ENCODE peak calls at places on chromosomes 5 and 9, in four cellular contexts. One of them, this sample, is unnamed. For H3K4me1, the result is how much of the 10 kb centered on the place peaks cover.

GRCh38 chr9:137022620-137023008 is 5.4 kb downstream of the ABCA2 start:
- DNase-seq in mesendoderm: no peak
- DNase-seq in IMR-90: no peak
- DNase-seq in H1: no peak
- DNase-seq in this sample: no peak

GRCh38 chr5:56561-57290 is 35.2 kb upstream of the PLEKHG4B start:
- DNase-seq in H1: no peak
- DNase-seq in IMR-90: peak
- DNase-seq in mesendoderm: peak
- DNase-seq in this sample: peak

GRCh38 chr9:78406933-78407332 is 110.0 kb downstream of the PSAT1 start:
- DNase-seq in IMR-90: no peak
- DNase-seq in H1: no peak
- DNase-seq in mesendoderm: no peak
- DNase-seq in this sample: no peak

GRCh38 chr9:79325501-79325900 is 246.3 kb upstream of the TLE4 start:
- DNase-seq in H1: no peak
- DNase-seq in IMR-90: peak
- DNase-seq in mesendoderm: no peak
- DNase-seq in this sample: no peak

GRCh38 chr5:93654676-93655075 is 71.7 kb downstream of the NR2F1 start:
- DNase-seq in IMR-90: peak
- DNase-seq in H1: no peak
- DNase-seq in mesendoderm: no peak
- DNase-seq in this sample: no peak

GRCh38 chr9:75482566-75482965 is 394.3 kb downstream of the OSTF1 start:
- DNase-seq in mesendoderm: peak
- DNase-seq in IMR-90: no peak
- DNase-seq in H1: no peak
- DNase-seq in this sample: no peak

GRCh38 chr5:162565-163337 is 28.5 kb upstream of the LRRC14B start:
- DNase-seq in IMR-90: no peak
- DNase-seq in H1: no peak
- DNase-seq in mesendoderm: no peak
- DNase-seq in this sample: no peak

GRCh38 chr5:10214036-10214435 is 35.7 kb downstream of the ATPSCKMT start:
- DNase-seq in mesendoderm: no peak
- DNase-seq in H1: no peak
- DNase-seq in IMR-90: no peak
- DNase-seq in this sample: no peak

GRCh38 chr5:5014836-5015235 is 125.3 kb upstream of the ADAMTS16 start:
- DNase-seq in H1: no peak
- DNase-seq in IMR-90: no peak
- DNase-seq in mesendoderm: peak
- DNase-seq in this sample: no peak

GRCh38 chr5:166625210-166625865 is 1666.1 kb upstream of the WWC1 start:
- DNase-seq in H1: no peak
- DNase-seq in IMR-90: no peak
- DNase-seq in mesendoderm: peak
- DNase-seq in this sample: no peak

GRCh38 chr5:40410939-40411635 is 268.6 kb upstream of the PTGER4 start:
- DNase-seq in H1: no peak
- DNase-seq in IMR-90: peak
- DNase-seq in mesendoderm: no peak
- DNase-seq in this sample: no peak

GRCh38 chr5:143014017-143014651 is 244.0 kb downstream of the ARHGAP26 start:
- DNase-seq in mesendoderm: peak
- DNase-seq in IMR-90: no peak
- DNase-seq in H1: no peak
- DNase-seq in this sample: peak

GRCh38 chr5:81182396-81183390 is 50.4 kb upstream of the CKMT2 start:
- DNase-seq in IMR-90: no peak
- DNase-seq in H1: no peak
- DNase-seq in mesendoderm: no peak
- DNase-seq in this sample: no peak
- H3K4me1 ChIP-seq in IMR-90: under half
- H3K4me1 ChIP-seq in H1: under half
- H3K4me1 ChIP-seq in mesendoderm: under half
- H3K4me1 ChIP-seq in this sample: under half

DNA sequence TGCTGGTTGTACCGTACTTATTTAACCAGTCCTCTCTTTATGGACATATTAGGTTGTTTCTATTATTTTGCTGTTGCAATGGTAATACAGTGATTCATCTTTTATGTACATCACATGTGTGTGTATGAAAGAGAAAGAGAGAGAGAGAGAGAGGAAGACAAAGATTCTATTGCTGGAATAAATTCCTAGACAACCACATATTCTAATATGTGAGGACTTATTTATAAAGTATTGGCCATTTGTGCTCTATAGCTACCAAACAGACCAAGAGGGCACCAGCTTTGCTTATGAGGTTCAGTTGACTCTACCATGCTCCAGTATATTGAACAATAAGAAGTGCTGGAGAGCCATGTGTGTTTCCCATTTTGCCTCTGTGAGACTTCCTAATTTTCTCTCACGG is 513.5 kb downstream of the DMAC1 start:
- DNase-seq in IMR-90: no peak
- DNase-seq in mesendoderm: no peak
- DNase-seq in H1: no peak
- DNase-seq in this sample: no peak
- H4K5ac ChIP-seq in IMR-90: no peak
- H4K5ac ChIP-seq in mesendoderm: no peak
- H4K5ac ChIP-seq in H1: no peak
- H4K5ac ChIP-seq in this sample: no peak

DNA sequence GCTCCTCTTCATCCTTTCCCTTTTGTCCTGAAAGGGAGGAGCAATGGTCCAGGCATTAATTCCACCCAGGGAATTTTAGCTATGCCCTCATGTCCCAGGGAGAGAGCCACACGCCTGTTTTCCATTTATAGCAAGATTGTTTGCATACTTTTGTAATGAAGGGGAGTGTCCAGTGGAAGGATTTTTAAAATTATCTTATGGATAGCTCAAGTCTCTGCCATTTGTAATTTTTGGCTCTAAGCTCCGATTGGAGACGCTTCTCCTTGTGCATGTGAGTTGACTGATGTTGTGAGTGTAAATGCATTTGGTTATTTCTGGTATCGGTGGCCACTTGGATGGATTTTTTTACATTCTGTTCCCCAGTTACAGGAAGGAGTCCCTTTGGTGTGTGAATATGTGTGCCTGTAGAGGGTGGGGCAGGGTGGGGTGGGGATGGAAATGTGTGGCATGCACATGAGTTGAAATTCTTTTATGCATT is 7.2 kb upstream of the RPL26L1 start:
- DNase-seq in H1: no peak
- DNase-seq in mesendoderm: peak
- DNase-seq in IMR-90: peak
- DNase-seq in this sample: no peak
- H3K4me1 ChIP-seq in H1: under half
- H3K4me1 ChIP-seq in mesendoderm: under half
- H3K4me1 ChIP-seq in IMR-90: under half
- H3K4me1 ChIP-seq in this sample: under half

GRCh38 chr5:167771565-167771964 is 519.9 kb upstream of the WWC1 start:
- DNase-seq in H1: no peak
- DNase-seq in IMR-90: no peak
- DNase-seq in mesendoderm: no peak
- DNase-seq in this sample: no peak

GRCh38 chr5:167767775-167768174 is 523.7 kb upstream of the WWC1 start:
- DNase-seq in H1: no peak
- DNase-seq in mesendoderm: no peak
- DNase-seq in IMR-90: peak
- DNase-seq in this sample: no peak

GRCh38 chr5:167769846-167770420 is 521.5 kb upstream of the WWC1 start:
- DNase-seq in IMR-90: no peak
- DNase-seq in H1: no peak
- DNase-seq in mesendoderm: no peak
- DNase-seq in this sample: no peak

GRCh38 chr5:167773902-167774301 is 517.5 kb upstream of the WWC1 start:
- DNase-seq in IMR-90: no peak
- DNase-seq in H1: no peak
- DNase-seq in mesendoderm: no peak
- DNase-seq in this sample: no peak

DNA sequence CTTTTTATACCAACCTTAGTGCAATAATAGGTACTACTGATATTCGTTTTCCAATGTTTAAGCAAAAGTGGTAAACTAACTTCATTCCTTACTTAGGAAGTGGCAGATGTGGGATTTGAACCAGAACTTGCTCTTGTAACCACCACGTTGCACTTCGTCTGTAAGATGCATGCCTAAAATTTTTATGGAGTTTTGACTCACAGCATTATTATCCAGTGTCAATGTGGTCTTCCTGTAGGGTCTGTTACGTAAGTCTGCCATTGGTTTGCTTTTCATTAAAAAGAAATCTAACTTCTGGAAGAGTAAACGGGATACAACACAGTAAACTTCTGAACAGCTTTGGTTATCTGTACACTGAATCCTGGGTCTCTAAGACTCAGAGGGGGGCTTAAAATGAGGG is 521.0 kb upstream of the WWC1 start:
- DNase-seq in IMR-90: peak
- DNase-seq in H1: no peak
- DNase-seq in mesendoderm: no peak
- DNase-seq in this sample: no peak
- H4K5ac ChIP-seq in IMR-90: peak
- H4K5ac ChIP-seq in H1: no peak
- H4K5ac ChIP-seq in mesendoderm: no peak
- H4K5ac ChIP-seq in this sample: no peak

GRCh38 chr5:124884108-124884507 is 137.7 kb upstream of the ZNF608 start:
- DNase-seq in IMR-90: no peak
- DNase-seq in mesendoderm: no peak
- DNase-seq in H1: no peak
- DNase-seq in this sample: no peak
- H3K4me1 ChIP-seq in IMR-90: under half
- H3K4me1 ChIP-seq in mesendoderm: under half
- H3K4me1 ChIP-seq in H1: under half
- H3K4me1 ChIP-seq in this sample: under half

GRCh38 chr9:15505927-15506326 is 4.8 kb downstream of the PSIP1 start:
- DNase-seq in IMR-90: no peak
- DNase-seq in mesendoderm: no peak
- DNase-seq in H1: no peak
- DNase-seq in this sample: no peak
- H4K5ac ChIP-seq in IMR-90: no peak
- H4K5ac ChIP-seq in mesendoderm: no peak
- H4K5ac ChIP-seq in H1: no peak
- H4K5ac ChIP-seq in this sample: no peak

GRCh38 chr9:109424618-109425017 is 73.5 kb downstream of the PTPN3 start:
- DNase-seq in H1: no peak
- DNase-seq in mesendoderm: no peak
- DNase-seq in IMR-90: no peak
- DNase-seq in this sample: no peak
- H3K4me1 ChIP-seq in H1: under half
- H3K4me1 ChIP-seq in mesendoderm: under half
- H3K4me1 ChIP-seq in IMR-90: under half
- H3K4me1 ChIP-seq in this sample: under half

DNA sequence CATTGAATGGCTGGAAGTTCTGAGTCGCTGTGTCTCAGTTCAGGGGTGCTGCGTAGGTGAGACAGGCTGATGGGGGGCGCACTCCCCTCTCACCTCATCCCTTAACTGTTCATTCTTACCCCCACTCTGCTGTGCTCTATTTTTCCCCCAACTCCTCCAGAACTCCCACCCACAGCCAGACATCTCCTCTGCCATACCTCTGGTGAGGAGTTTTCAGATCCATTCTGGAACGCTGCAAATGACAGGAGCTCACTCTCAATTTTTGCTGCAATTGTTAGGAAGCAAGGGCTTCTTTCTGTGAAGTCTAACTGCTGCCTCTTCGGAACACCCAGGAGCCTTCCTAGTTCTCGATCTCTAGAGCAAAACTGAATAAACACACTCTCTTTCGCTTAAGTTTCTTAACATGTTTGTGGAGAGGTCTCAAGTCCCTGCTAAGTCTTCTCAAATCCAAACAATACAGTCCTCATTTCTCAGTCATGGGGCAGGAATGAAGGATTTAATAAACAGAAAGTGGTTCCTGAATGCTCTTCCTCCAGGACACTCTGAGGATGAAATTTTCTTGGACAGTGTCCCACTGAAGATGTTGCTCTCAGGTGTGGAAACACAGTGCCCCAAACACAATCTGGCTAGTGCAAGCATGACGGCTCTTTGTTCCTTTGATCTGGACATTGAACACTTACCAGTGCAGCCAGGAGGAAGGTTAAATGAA is 387.7 kb downstream of the KDM4C start:
- DNase-seq in H1: no peak
- DNase-seq in IMR-90: peak
- DNase-seq in mesendoderm: no peak
- DNase-seq in this sample: no peak
- H4K5ac ChIP-seq in H1: no peak
- H4K5ac ChIP-seq in IMR-90: peak
- H4K5ac ChIP-seq in mesendoderm: no peak
- H4K5ac ChIP-seq in this sample: no peak

GRCh38 chr9:98701576-98701975 is 7.2 kb downstream of the GABBR2 start:
- DNase-seq in IMR-90: no peak
- DNase-seq in H1: no peak
- DNase-seq in mesendoderm: no peak
- DNase-seq in this sample: no peak
- H3K4me1 ChIP-seq in IMR-90: under half
- H3K4me1 ChIP-seq in H1: under half
- H3K4me1 ChIP-seq in mesendoderm: under half
- H3K4me1 ChIP-seq in this sample: under half